ENCODE peak calls at places on chromosomes 2 and 18, in six cellular contexts. V is testis, G is left ventricle myocardium inferior, D is BE2C, Y is spleen, O is AG09309. K is an unnamed sample.

GRCh38 chr2:25168256-25169072 is at the start of gene POMC:
- DNase-seq in V (peak), G (no peak), D (peak), Y (peak), O (no peak), K (peak)

GRCh38 chr2:42035241-42035640 is 12.6 kb upstream of the PKDCC start:
- DNase-seq in V (no peak), G (no peak), D (no peak), Y (no peak), O (no peak), K (no peak)

GRCh38 chr2:227474406-227474805 is 2.5 kb downstream of the AGFG1 start:
- DNase-seq in V (no peak), G (no peak), D (no peak), Y (no peak), O (no peak), K (no peak)

GRCh38 chr2:241636182-241636982 is 576 bp downstream of the THAP4 start:
- DNase-seq in V (peak), G (peak), D (peak), Y (peak), O (no peak), K (peak)

GRCh38 chr18:9720327-9720726 is 12.2 kb downstream of the RAB31 start:
- DNase-seq in V (no peak), G (no peak), D (no peak), Y (no peak), O (no peak), K (no peak)

GRCh38 chr2:3145471-3146027 is 232.1 kb downstream of the EIPR1 start:
- DNase-seq in V (no peak), G (no peak), D (no peak), Y (no peak), O (no peak), K (no peak)

GRCh38 chr2:147456729-147457128 is 388.1 kb upstream of the ACVR2A start:
- DNase-seq in V (no peak), G (no peak), D (no peak), Y (no peak), O (no peak), K (peak)

GRCh38 chr2:204072443-204073324 is 136.1 kb downstream of the ICOS start:
- DNase-seq in V (peak), G (no peak), D (peak), Y (no peak), O (no peak), K (no peak)

GRCh38 chr2:112048887-112049286 is 6.2 kb upstream of the TMEM87B start:
- DNase-seq in V (peak), G (no peak), D (no peak), Y (no peak), O (no peak), K (peak)

GRCh38 chr2:105873721-105874120 is 129.0 kb downstream of the NCK2 start:
- DNase-seq in V (peak), G (no peak), D (no peak), Y (no peak), O (no peak), K (peak)

GRCh38 chr2:88187927-88188326 is 17.8 kb downstream of the THNSL2 start:
- DNase-seq in V (no peak), G (no peak), D (peak), Y (no peak), O (no peak), K (no peak)

GRCh38 chr2:180747728-180748127 is 232.7 kb upstream of the UBE2E3 start:
- DNase-seq in V (no peak), G (no peak), D (no peak), Y (no peak), O (no peak), K (no peak)
- H3K4me3 ChIP-seq in V (no peak), G (no peak), D (no peak), Y (no peak), O (no peak), K (no peak)

DNA sequence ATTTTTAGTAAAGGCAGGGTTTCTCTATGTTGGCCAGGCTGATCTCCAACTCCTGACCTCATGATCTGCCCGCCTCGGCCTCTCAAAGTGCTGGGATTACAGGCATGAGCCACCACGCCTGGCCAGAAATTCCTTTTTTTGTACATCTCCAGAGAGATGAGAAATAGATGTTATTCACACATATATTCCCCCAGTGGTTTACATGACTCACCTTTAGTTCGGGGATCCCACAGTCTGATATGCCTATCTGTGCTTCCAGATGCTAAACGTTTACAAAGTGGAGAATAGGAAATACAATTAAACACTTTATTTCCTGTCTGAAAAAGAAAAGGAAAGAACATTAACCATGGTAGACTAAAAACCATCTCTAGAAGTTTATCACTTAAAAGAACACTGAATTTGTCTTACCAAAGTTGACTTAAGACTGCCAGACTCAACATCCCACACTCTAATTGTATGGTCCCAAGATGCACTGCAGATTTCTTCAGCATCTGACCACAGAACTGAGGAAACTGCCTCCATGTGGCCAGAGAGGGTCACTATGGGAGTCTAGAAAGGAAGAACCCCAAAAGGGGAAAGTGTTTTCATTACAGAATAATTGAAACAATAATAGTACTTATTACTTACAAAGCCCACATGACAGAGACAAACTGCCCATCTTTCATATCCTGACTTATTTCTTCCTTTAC is 12.6 kb upstream of the ICA1L start:
- DNase-seq in V (no peak), G (no peak), D (no peak), Y (no peak), O (no peak), K (peak)
- TF ChIP-seq CTCF in V (no peak), G (no peak), D (no peak), Y (no peak), O (peak), K (peak)

GRCh38 chr18:3666526-3667254 is 216.7 kb downstream of the TGIF1 start:
- DNase-seq in V (no peak), G (no peak), D (no peak), Y (no peak), O (no peak), K (no peak)
- H3K4me3 ChIP-seq in V (no peak), G (no peak), D (no peak), Y (no peak), O (no peak), K (no peak)

GRCh38 chr2:31299547-31299946 is 65.6 kb downstream of the EHD3 start:
- DNase-seq in V (no peak), G (no peak), D (no peak), Y (no peak), O (no peak), K (no peak)

GRCh38 chr2:31296641-31297287 is 62.8 kb downstream of the EHD3 start:
- DNase-seq in V (no peak), G (no peak), D (no peak), Y (no peak), O (peak), K (no peak)

GRCh38 chr2:31302940-31303563 is 69.1 kb downstream of the EHD3 start:
- DNase-seq in V (no peak), G (peak), D (peak), Y (no peak), O (no peak), K (no peak)

GRCh38 chr2:31297751-31298150 is 63.8 kb downstream of the EHD3 start:
- DNase-seq in V (no peak), G (no peak), D (no peak), Y (no peak), O (no peak), K (no peak)

GRCh38 chr2:31300309-31300708 is 66.4 kb downstream of the EHD3 start:
- DNase-seq in V (no peak), G (no peak), D (no peak), Y (no peak), O (no peak), K (no peak)
- TF ChIP-seq CTCF in V (no peak), G (no peak), D (no peak), Y (no peak), O (no peak), K (no peak)

K was measured in osteoblast.